ENCODE peak calls at places on chromosomes 11 and 22, in five cellular contexts. N is body of pancreas, M is lower leg skin, V is stomach, C is H1. F is an unnamed sample.

GRCh38 chr11:34269031-34269430 is 88.8 kb downstream of the ABTB2 start:
- DNase-seq in N (no peak), M (no peak), V (no peak), C (no peak), F (no peak)

GRCh38 chr11:46278387-46279173 is 1.1 kb downstream of the CREB3L1 start:
- DNase-seq in N (peak), M (no peak), V (peak), C (no peak), F (peak)

GRCh38 chr11:79366218-79366617 is 74.6 kb downstream of the TENM4 start:
- DNase-seq in N (no peak), M (no peak), V (no peak), C (no peak), F (no peak)

GRCh38 chr11:79458712-79459111 is 17.9 kb upstream of the TENM4 start:
- DNase-seq in N (no peak), M (no peak), V (no peak), C (no peak), F (no peak)

GRCh38 chr11:62547691-62548281 is 1.2 kb upstream of the AHNAK start:
- DNase-seq in N (peak), M (peak), V (peak), C (no peak), F (peak)

GRCh38 chr11:131763193-131763890 is 392.9 kb downstream of the NTM start:
- DNase-seq in N (no peak), M (no peak), V (no peak), C (no peak), F (no peak)

GRCh38 chr22:40345801-40346177 is 511 bp upstream of the ADSL start:
- DNase-seq in N (peak), M (peak), V (peak), C (no peak), F (peak)

GRCh38 chr11:70567680-70568503 is 169.6 kb downstream of the CTTN start:
- DNase-seq in N (no peak), M (peak), V (no peak), C (no peak), F (peak)

GRCh38 chr11:1870326-1870696 is 17.4 kb downstream of the LSP1 start:
- DNase-seq in N (no peak), M (no peak), V (no peak), C (no peak), F (no peak)

GRCh38 chr22:26756675-26757293 is 99.4 kb downstream of the MIAT start:
- DNase-seq in N (peak), M (no peak), V (peak), C (no peak), F (peak)

GRCh38 chr11:81725691-81726090 is 1008.0 kb downstream of the FAM181B start:
- DNase-seq in N (no peak), M (no peak), V (no peak), C (no peak), F (no peak)

GRCh38 chr11:116283300-116283699 is 489.5 kb downstream of the BUD13 start:
- DNase-seq in N (no peak), M (no peak), V (no peak), C (no peak), F (no peak)

GRCh38 chr11:11291432-11292015 is 61.5 kb downstream of the CSNK2A3 start:
- DNase-seq in N (no peak), M (no peak), V (no peak), C (no peak), F (no peak)

GRCh38 chr11:117415358-117415896 is 87.8 kb downstream of the CEP164 start:
- DNase-seq in N (no peak), M (no peak), V (no peak), C (no peak), F (no peak)

GRCh38 chr11:128180446-128181089 is 406.8 kb downstream of the ETS1 start:
- DNase-seq in N (no peak), M (no peak), V (no peak), C (no peak), F (peak)

GRCh38 chr11:47399860-47400812 is 8.3 kb upstream of the SLC39A13 start:
- DNase-seq in N (no peak), M (no peak), V (no peak), C (no peak), F (no peak)

GRCh38 chr11:57482782-57483569 is 22.6 kb downstream of the RTN4RL2 start:
- DNase-seq in N (no peak), M (no peak), V (peak), C (no peak), F (no peak)

GRCh38 chr11:43282607-43283440 is 29.0 kb upstream of the API5 start:
- DNase-seq in N (peak), M (no peak), V (no peak), C (no peak), F (peak)

GRCh38 chr22:30866811-30867271 is 101.7 kb downstream of the MORC2 start:
- DNase-seq in N (peak), M (no peak), V (no peak), C (no peak), F (no peak)

GRCh38 chr22:18056802-18057474 is 20.9 kb upstream of the PEX26 start:
- DNase-seq in N (no peak), M (no peak), V (no peak), C (no peak), F (no peak)

GRCh38 chr22:47116426-47117341 is 354.2 kb downstream of the TBC1D22A start:
- DNase-seq in N (peak), M (no peak), V (no peak), C (no peak), F (no peak)

GRCh38 chr22:37808294-37808657 is 542 bp downstream of the GCAT start:
- DNase-seq in N (no peak), M (no peak), V (no peak), C (no peak), F (no peak)

GRCh38 chr11:88103337-88104206 is 71.7 kb downstream of the RAB38 start:
- DNase-seq in N (peak), M (no peak), V (no peak), C (peak), F (peak)

GRCh38 chr11:4531666-4532065 is 13.3 kb upstream of the OR52M1 start:
- DNase-seq in N (no peak), M (no peak), V (no peak), C (no peak), F (no peak)

GRCh38 chr22:42365337-42365865 is 66.8 kb downstream of the NFAM1 start:
- DNase-seq in N (no peak), M (no peak), V (no peak), C (no peak), F (no peak)

GRCh38 chr11:100630898-100631297 is 56.2 kb upstream of the ARHGAP42 start:
- DNase-seq in N (no peak), M (no peak), V (peak), C (no peak), F (no peak)

GRCh38 chr22:48894064-48894671 is 933.5 kb downstream of the BRD1 start:
- DNase-seq in N (no peak), M (no peak), V (peak), C (no peak), F (no peak)

GRCh38 chr11:81303265-81303664 is 1430.4 kb downstream of the FAM181B start:
- DNase-seq in N (no peak), M (no peak), V (no peak), C (no peak), F (no peak)

GRCh38 chr22:16601437-16602223 is 9.0 kb upstream of the CCT8L2 start:
- DNase-seq in N (no peak), M (no peak), V (no peak), C (no peak), F (no peak)

GRCh38 chr11:76797341-76798201 is 14.4 kb downstream of the TSKU start:
- DNase-seq in N (no peak), M (no peak), V (no peak), C (no peak), F (no peak)

GRCh38 chr11:6606471-6607189 is 3.1 kb downstream of the ILK start:
- DNase-seq in N (peak), M (peak), V (peak), C (peak), F (peak)

GRCh38 chr11:67373916-67374570 is 645 bp upstream of the CLCF1 start:
- DNase-seq in N (peak), M (peak), V (peak), C (peak), F (peak)

GRCh38 chr11:95066721-95067041 is at the start of gene SRSF8:
- DNase-seq in N (no peak), M (no peak), V (no peak), C (no peak), F (no peak)

GRCh38 chr11:95065336-95065735 is 1.4 kb upstream of the SRSF8 start:
- DNase-seq in N (no peak), M (no peak), V (no peak), C (no peak), F (no peak)

GRCh38 chr11:95067828-95068244 is 1.1 kb downstream of the SRSF8 start:
- DNase-seq in N (no peak), M (no peak), V (no peak), C (no peak), F (no peak)

GRCh38 chr11:95067042-95067827 is 516 bp downstream of the SRSF8 start:
- DNase-seq in N (peak), M (peak), V (peak), C (no peak), F (no peak)

DNA sequence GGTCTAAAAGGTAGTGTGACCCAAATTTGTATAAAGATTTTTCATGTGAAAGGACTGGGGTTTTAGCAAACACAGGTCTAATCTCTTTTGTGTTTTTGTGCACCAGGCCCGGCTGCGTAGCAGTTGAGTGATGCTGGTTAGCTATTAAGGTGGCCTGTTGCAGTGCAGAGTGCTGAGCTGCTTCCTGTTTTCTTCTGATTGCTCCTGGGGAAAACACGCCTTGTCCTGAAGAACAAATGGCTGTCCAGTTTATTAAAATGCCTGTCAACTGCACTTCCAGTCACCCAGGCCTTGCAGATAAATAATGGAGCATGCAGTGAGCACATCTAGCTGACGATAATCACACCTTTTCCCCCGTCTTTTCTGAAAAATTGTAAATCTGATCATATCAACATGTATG is 1.8 kb downstream of the SRSF8 start:
- DNase-seq in N (peak), M (peak), V (peak), C (no peak), F (no peak)
- TF ChIP-seq POLR2A in N (peak), M (peak), V (no peak), C (no peak), F (no peak)

GRCh38 chr11:66015094-66015881 is 3.5 kb downstream of the CST6 start:
- DNase-seq in N (no peak), M (no peak), V (no peak), C (no peak), F (peak)
- TF ChIP-seq POLR2A in N (no peak), M (no peak), V (no peak), C (no peak), F (peak)

DNA sequence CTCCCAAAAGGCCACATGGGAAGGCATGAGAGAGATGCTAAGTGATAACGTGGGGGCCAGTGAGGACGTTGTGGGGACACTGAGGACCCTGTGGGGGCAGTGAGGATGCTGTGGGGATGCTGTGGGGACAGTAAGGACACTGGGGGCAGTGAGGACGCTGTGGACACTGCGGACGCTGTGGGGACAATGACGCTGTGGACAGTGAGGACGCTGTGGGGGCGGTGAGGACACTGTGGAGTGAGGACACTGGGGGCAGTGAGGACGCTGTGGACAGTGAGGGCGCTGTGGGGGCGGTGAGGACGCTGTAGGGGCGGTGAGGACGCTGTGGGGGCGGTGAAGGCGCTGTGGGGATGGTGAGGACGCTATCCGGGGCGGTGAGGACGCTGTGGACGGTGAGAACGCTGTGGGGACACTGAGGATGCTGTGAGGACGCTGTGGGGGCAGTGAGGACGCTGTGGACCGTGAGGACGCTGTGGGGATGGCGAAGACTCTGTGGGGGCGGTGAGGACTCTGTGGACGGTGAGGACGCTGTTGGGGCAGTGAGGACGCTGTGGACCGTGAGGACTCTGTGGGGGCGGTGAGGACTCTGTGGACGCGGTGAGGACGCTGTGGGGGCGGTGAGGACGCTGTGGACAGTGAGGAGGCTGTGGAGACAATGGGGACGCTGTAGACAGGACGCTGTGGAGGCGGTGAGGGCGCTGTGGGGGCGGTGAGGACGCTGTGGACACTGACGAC is 1.8 kb downstream of the GP1BB start:
- DNase-seq in N (no peak), M (no peak), V (no peak), C (no peak), F (no peak)
- TF ChIP-seq POLR2A in N (no peak), M (no peak), V (no peak), C (no peak), F (no peak)

DNA sequence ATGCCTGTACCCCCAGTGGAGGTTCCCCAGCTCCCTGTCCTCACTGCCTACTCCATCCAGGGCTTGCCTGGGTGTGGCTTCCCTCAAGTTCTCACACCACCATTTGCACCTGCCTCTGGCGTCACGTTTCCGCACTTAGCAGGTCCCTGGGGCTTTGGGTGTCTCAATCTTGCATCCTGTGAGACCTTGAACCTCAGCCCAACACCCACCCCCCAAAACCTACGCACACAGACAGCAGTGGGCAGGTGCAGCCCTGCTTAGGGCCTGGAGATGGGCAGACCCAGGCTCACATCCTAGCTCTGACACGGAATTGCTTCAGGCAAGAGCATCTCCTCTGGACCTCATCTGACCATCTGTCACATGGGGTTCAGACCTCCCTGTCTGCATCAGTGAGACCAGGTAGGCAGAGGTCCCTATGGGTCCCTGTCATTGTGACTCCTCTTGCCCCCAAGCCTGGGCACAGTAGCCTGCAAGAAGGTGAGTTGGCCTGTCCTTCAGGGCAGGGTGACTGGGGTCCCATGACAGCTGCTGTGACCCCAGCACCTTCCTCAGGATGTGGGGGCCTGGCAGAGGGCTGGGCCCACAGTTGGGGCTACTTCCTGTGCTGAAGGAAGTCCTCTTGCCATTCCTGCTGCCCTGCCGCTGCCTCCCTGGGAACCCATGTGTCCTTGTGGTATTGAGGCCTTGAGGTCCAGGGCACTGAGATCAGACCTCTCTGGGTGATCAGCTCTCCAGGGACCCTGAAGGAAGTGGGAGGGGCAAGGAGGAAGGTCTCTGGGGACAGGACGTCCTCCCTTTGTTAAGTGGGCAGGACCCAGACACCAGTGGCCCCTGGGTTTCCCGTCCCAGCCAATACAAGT is 2.0 kb downstream of the SIPA1 start:
- DNase-seq in N (no peak), M (no peak), V (no peak), C (no peak), F (no peak)
- TF ChIP-seq POLR2A in N (no peak), M (no peak), V (no peak), C (no peak), F (no peak)

GRCh38 chr11:72004515-72005346 is 6.0 kb downstream of the IL18BP start:
- DNase-seq in N (no peak), M (no peak), V (no peak), C (no peak), F (no peak)
- TF ChIP-seq POLR2A in N (no peak), M (no peak), V (no peak), C (no peak), F (no peak)

GRCh38 chr11:126265801-126266200 is 2.9 kb downstream of the SRPRA start:
- DNase-seq in N (no peak), M (no peak), V (no peak), C (no peak), F (no peak)
- TF ChIP-seq POLR2A in N (no peak), M (no peak), V (no peak), C (no peak), F (no peak)

GRCh38 chr22:29309332-29310064 is 3.0 kb downstream of the GAS2L1 start:
- DNase-seq in N (peak), M (no peak), V (peak), C (no peak), F (no peak)
- TF ChIP-seq POLR2A in N (no peak), M (no peak), V (no peak), C (no peak), F (no peak)

DNA sequence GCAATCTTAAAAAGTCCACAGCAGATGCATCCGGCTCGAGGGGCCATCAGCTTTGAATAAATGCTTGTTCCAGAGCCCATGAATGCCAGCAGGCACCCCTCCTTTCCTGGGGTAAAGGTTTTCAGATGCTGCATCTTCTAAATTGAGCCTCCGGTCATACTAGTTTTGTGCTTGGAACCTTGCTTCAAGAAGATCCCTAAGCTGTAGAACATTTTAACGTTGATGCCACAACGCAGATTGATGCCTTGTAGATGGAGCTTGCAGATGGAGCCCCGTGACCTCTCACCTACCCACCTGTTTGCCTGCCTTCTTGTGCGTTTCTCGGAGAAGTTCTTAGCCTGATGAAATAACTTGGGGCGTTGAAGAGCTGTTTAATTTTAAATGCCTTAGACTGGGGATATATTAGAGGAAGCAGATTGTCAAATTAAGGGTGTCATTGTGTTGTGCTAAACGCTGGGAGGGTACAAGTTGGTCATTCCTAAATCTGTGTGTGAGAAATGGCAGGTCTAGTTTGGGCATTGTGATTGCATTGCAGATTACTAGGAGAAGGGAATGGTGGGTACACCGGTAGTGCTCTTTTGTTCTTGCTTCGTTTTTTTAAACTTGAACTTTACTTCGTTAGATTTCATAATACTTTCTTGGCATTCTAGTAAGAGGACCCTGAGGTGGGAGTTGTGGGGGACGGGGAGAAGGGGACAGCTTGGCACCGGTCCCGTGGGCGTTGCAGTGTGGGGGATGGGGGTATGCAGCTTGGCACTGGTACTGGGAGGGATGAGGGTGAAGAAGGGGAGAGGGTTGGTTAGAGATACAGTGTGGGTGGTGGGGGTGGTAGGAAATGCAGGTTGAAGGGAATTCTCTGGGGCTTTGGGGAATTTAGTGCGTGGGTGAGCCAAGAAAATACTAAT is 1.9 kb downstream of the NEAT1 start:
- DNase-seq in N (peak), M (no peak), V (peak), C (no peak), F (no peak)
- TF ChIP-seq POLR2A in N (no peak), M (no peak), V (no peak), C (peak), F (peak)

GRCh38 chr22:46071451-46072029 is 78.8 kb upstream of the PPARA start:
- DNase-seq in N (peak), M (peak), V (peak), C (no peak), F (no peak)

GRCh38 chr22:46072030-46072881 is 78.1 kb upstream of the PPARA start:
- DNase-seq in N (peak), M (no peak), V (peak), C (no peak), F (no peak)

GRCh38 chr22:46069518-46070214 is 80.7 kb upstream of the PPARA start:
- DNase-seq in N (peak), M (peak), V (peak), C (no peak), F (no peak)

GRCh38 chr22:46070215-46070721 is 80.1 kb upstream of the PPARA start:
- DNase-seq in N (peak), M (no peak), V (peak), C (no peak), F (no peak)

GRCh38 chr22:46070722-46071450 is 79.4 kb upstream of the PPARA start:
- DNase-seq in N (peak), M (no peak), V (peak), C (no peak), F (no peak)
- TF ChIP-seq POLR2A in N (no peak), M (no peak), V (no peak), C (no peak), F (peak)

F was measured in H54.